ENCODE peak calls at places on chromosomes 1 and 21, in eight cellular contexts. One of them, this sample, is unnamed.

GRCh38 chr1:217029311-217030157 is 306.3 kb upstream of the ESRRG start:
- DNase-seq in astrocyte of the spinal cord: peak
- DNase-seq in lower leg skin: peak
- DNase-seq in GM10248: no peak
- DNase-seq in WTC11: no peak
- DNase-seq in lung: peak
- DNase-seq in mesothelial cell of epicardium: no peak
- DNase-seq in OCI-LY7: no peak
- DNase-seq in this sample: no peak

GRCh38 chr1:86773331-86774288 is 69.2 kb downstream of the SH3GLB1 start:
- DNase-seq in astrocyte of the spinal cord: no peak
- DNase-seq in mesothelial cell of epicardium: no peak
- DNase-seq in lower leg skin: no peak
- DNase-seq in GM10248: no peak
- DNase-seq in lung: no peak
- DNase-seq in OCI-LY7: peak
- DNase-seq in WTC11: no peak
- DNase-seq in this sample: no peak

GRCh38 chr1:46471885-46472502 is 17.6 kb upstream of the DMBX1 start:
- DNase-seq in OCI-LY7: no peak
- DNase-seq in GM10248: no peak
- DNase-seq in lower leg skin: no peak
- DNase-seq in mesothelial cell of epicardium: no peak
- DNase-seq in astrocyte of the spinal cord: no peak
- DNase-seq in lung: no peak
- DNase-seq in WTC11: no peak
- DNase-seq in this sample: no peak

GRCh38 chr1:6582370-6582769 is 2.6 kb downstream of the ZBTB48 start:
- DNase-seq in lung: no peak
- DNase-seq in astrocyte of the spinal cord: no peak
- DNase-seq in lower leg skin: no peak
- DNase-seq in WTC11: no peak
- DNase-seq in OCI-LY7: no peak
- DNase-seq in GM10248: no peak
- DNase-seq in mesothelial cell of epicardium: no peak
- DNase-seq in this sample: no peak

GRCh38 chr1:207918571-207918970 is 7.6 kb upstream of the CD34 start:
- DNase-seq in OCI-LY7: no peak
- DNase-seq in astrocyte of the spinal cord: no peak
- DNase-seq in GM10248: no peak
- DNase-seq in lower leg skin: no peak
- DNase-seq in WTC11: no peak
- DNase-seq in mesothelial cell of epicardium: no peak
- DNase-seq in lung: no peak
- DNase-seq in this sample: no peak

GRCh38 chr21:43195131-43196021 is 26.6 kb downstream of the CRYAA start:
- DNase-seq in lung: no peak
- DNase-seq in lower leg skin: peak
- DNase-seq in WTC11: peak
- DNase-seq in mesothelial cell of epicardium: no peak
- DNase-seq in astrocyte of the spinal cord: no peak
- DNase-seq in OCI-LY7: no peak
- DNase-seq in GM10248: no peak
- DNase-seq in this sample: no peak

GRCh38 chr1:183244466-183244865 is 58.4 kb downstream of the LAMC2 start:
- DNase-seq in mesothelial cell of epicardium: no peak
- DNase-seq in lung: peak
- DNase-seq in WTC11: no peak
- DNase-seq in lower leg skin: peak
- DNase-seq in GM10248: no peak
- DNase-seq in OCI-LY7: no peak
- DNase-seq in astrocyte of the spinal cord: no peak
- DNase-seq in this sample: peak

GRCh38 chr1:183281039-183281438 is 95.0 kb downstream of the LAMC2 start:
- DNase-seq in WTC11: no peak
- DNase-seq in lower leg skin: peak
- DNase-seq in astrocyte of the spinal cord: no peak
- DNase-seq in OCI-LY7: no peak
- DNase-seq in mesothelial cell of epicardium: no peak
- DNase-seq in lung: peak
- DNase-seq in GM10248: no peak
- DNase-seq in this sample: no peak

GRCh38 chr1:36157115-36157903 is 1.3 kb downstream of the MAP7D1 start:
- DNase-seq in astrocyte of the spinal cord: no peak
- DNase-seq in OCI-LY7: no peak
- DNase-seq in WTC11: no peak
- DNase-seq in lower leg skin: no peak
- DNase-seq in mesothelial cell of epicardium: no peak
- DNase-seq in GM10248: no peak
- DNase-seq in lung: peak
- DNase-seq in this sample: no peak

GRCh38 chr1:24481098-24481497 is 21.5 kb upstream of the RCAN3 start:
- DNase-seq in GM10248: peak
- DNase-seq in astrocyte of the spinal cord: no peak
- DNase-seq in lower leg skin: no peak
- DNase-seq in WTC11: no peak
- DNase-seq in lung: no peak
- DNase-seq in OCI-LY7: peak
- DNase-seq in mesothelial cell of epicardium: no peak
- DNase-seq in this sample: no peak

GRCh38 chr1:153921080-153921802 is 1.5 kb downstream of the GATAD2B start:
- DNase-seq in astrocyte of the spinal cord: no peak
- DNase-seq in lower leg skin: no peak
- DNase-seq in lung: no peak
- DNase-seq in WTC11: no peak
- DNase-seq in GM10248: no peak
- DNase-seq in OCI-LY7: no peak
- DNase-seq in mesothelial cell of epicardium: no peak
- DNase-seq in this sample: no peak

GRCh38 chr1:153921803-153922075 is 1.0 kb downstream of the GATAD2B start:
- DNase-seq in mesothelial cell of epicardium: no peak
- DNase-seq in OCI-LY7: peak
- DNase-seq in GM10248: no peak
- DNase-seq in WTC11: no peak
- DNase-seq in lower leg skin: no peak
- DNase-seq in astrocyte of the spinal cord: peak
- DNase-seq in lung: no peak
- DNase-seq in this sample: no peak

GRCh38 chr1:153922838-153923652 is at the start of gene GATAD2B:
- DNase-seq in mesothelial cell of epicardium: peak
- DNase-seq in GM10248: peak
- DNase-seq in lung: peak
- DNase-seq in WTC11: peak
- DNase-seq in lower leg skin: peak
- DNase-seq in astrocyte of the spinal cord: peak
- DNase-seq in OCI-LY7: peak
- DNase-seq in this sample: peak

GRCh38 chr1:153919879-153920852 is 2.6 kb downstream of the GATAD2B start:
- DNase-seq in lung: no peak
- DNase-seq in OCI-LY7: peak
- DNase-seq in GM10248: no peak
- DNase-seq in mesothelial cell of epicardium: no peak
- DNase-seq in lower leg skin: no peak
- DNase-seq in astrocyte of the spinal cord: peak
- DNase-seq in WTC11: no peak
- DNase-seq in this sample: no peak

DNA sequence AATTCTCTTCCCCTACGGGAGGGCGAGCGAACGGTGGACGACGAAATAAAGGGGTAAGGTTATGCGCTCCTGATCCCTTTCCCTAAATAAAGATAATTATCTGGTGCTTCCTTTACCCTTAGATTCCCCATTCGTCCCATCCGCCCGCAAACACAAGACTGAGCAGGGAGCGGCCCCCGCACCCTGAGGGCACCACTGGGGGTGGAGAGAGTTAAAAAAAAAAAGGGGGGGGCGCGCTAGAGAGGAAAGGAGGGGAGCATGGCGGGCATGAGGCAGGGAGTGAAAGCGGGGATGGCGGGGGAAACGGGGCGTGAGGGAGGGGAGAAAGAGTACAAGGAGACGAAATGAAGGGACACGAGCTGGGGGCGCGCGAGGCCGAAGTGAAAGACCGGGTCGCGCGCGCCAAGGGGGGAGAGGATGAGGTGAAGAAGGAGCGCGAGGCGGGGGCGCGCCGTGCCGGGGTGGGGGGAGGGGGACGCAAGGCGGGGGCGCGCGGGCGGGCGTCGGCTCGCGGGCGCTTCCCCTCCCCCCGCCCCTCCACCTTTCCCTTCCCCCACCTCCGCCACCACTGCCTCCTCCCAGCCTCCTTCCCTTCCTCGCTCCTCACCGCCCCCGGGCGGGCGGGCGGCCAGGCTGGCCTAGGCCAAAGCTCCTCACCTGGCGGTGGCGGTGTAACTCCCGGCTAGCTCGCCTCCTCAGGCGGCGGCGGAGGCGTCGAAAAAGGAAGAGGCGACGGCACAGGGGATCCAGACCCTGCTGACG is 515 bp downstream of the GATAD2B start:
- DNase-seq in GM10248: no peak
- DNase-seq in WTC11: peak
- DNase-seq in lower leg skin: no peak
- DNase-seq in lung: peak
- DNase-seq in mesothelial cell of epicardium: no peak
- DNase-seq in OCI-LY7: peak
- DNase-seq in astrocyte of the spinal cord: peak
- DNase-seq in this sample: no peak
- TF ChIP-seq CTCF in GM10248: peak
- TF ChIP-seq CTCF in WTC11: no peak
- TF ChIP-seq CTCF in lower leg skin: no peak
- TF ChIP-seq CTCF in lung: no peak
- TF ChIP-seq CTCF in mesothelial cell of epicardium: no peak
- TF ChIP-seq CTCF in OCI-LY7: peak
- TF ChIP-seq CTCF in astrocyte of the spinal cord: peak
- TF ChIP-seq CTCF in this sample: no peak

DNA sequence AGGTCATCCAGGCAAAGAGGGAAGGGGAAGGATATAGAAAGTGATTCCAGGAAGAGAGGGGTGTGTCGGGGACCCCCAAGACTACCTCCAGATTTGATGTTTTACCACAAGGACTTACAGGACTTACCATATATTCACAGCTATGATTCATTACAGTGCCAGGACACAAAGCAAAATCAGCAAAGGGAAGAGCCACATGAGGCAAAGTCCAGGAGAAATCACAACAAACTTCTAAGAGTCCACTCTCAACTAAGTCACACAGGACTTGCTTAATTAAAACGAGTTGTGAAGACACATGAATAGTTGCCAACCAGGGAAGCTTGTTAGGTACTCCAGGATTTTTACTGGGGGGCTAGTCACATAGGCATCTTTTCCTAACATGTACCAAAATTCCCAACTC is 217.3 kb downstream of the TTLL7 start:
- DNase-seq in mesothelial cell of epicardium: no peak
- DNase-seq in WTC11: no peak
- DNase-seq in lower leg skin: no peak
- DNase-seq in OCI-LY7: no peak
- DNase-seq in GM10248: no peak
- DNase-seq in astrocyte of the spinal cord: no peak
- DNase-seq in lung: no peak
- DNase-seq in this sample: no peak
- TF ChIP-seq CTCF in mesothelial cell of epicardium: no peak
- TF ChIP-seq CTCF in WTC11: no peak
- TF ChIP-seq CTCF in lower leg skin: no peak
- TF ChIP-seq CTCF in OCI-LY7: no peak
- TF ChIP-seq CTCF in GM10248: no peak
- TF ChIP-seq CTCF in astrocyte of the spinal cord: no peak
- TF ChIP-seq CTCF in lung: no peak
- TF ChIP-seq CTCF in this sample: no peak

GRCh38 chr1:33636209-33636608 is 163.8 kb downstream of the ZSCAN20 start:
- DNase-seq in astrocyte of the spinal cord: no peak
- DNase-seq in GM10248: no peak
- DNase-seq in lower leg skin: no peak
- DNase-seq in mesothelial cell of epicardium: no peak
- DNase-seq in lung: no peak
- DNase-seq in WTC11: no peak
- DNase-seq in OCI-LY7: no peak
- DNase-seq in this sample: no peak

GRCh38 chr1:33637846-33638440 is 165.5 kb downstream of the ZSCAN20 start:
- DNase-seq in lower leg skin: no peak
- DNase-seq in OCI-LY7: no peak
- DNase-seq in GM10248: no peak
- DNase-seq in lung: no peak
- DNase-seq in mesothelial cell of epicardium: no peak
- DNase-seq in astrocyte of the spinal cord: no peak
- DNase-seq in WTC11: no peak
- DNase-seq in this sample: no peak

GRCh38 chr1:33635336-33636012 is 163.0 kb downstream of the ZSCAN20 start:
- DNase-seq in OCI-LY7: no peak
- DNase-seq in lung: no peak
- DNase-seq in mesothelial cell of epicardium: no peak
- DNase-seq in GM10248: no peak
- DNase-seq in astrocyte of the spinal cord: no peak
- DNase-seq in lower leg skin: no peak
- DNase-seq in WTC11: peak
- DNase-seq in this sample: no peak

GRCh38 chr1:33640114-33640660 is 167.7 kb downstream of the ZSCAN20 start:
- DNase-seq in GM10248: no peak
- DNase-seq in mesothelial cell of epicardium: no peak
- DNase-seq in OCI-LY7: no peak
- DNase-seq in astrocyte of the spinal cord: no peak
- DNase-seq in lower leg skin: no peak
- DNase-seq in lung: no peak
- DNase-seq in WTC11: no peak
- DNase-seq in this sample: no peak

DNA sequence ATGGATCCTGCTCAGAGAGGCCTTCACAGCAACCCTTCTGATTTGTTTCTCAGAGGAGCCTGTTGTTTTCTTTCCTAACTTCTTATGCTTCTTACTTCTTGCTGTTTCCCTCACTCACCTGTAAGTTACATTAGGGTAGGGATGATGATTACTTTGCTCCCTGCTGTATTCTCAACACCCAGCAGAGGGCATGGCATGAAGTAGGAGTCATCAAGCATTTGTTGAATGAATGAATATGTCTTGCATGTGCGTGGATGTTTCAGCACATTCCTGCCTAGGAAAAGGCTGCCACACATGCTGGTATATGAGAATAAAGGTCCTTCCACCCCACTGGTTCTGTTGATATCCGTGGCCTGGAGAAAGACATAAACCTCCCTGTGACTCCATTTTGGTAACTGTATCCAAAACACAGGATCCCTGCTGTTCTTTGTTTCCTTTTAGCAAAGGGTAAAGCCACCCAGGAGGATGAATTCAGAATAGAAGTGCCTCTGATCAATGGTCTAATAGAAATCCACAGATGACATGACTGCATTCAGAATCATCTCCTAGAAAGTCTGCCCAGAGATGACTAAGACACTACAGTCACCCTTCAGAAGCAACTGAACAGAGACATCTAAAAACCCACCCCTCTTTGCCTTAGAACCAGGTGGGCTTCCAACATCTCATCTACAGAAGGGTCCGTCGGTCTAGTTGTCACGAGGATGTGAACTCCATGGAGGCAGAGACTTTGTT is 168.8 kb downstream of the ZSCAN20 start:
- DNase-seq in astrocyte of the spinal cord: peak
- DNase-seq in OCI-LY7: peak
- DNase-seq in lower leg skin: no peak
- DNase-seq in WTC11: peak
- DNase-seq in lung: no peak
- DNase-seq in mesothelial cell of epicardium: no peak
- DNase-seq in GM10248: no peak
- DNase-seq in this sample: no peak
- TF ChIP-seq CTCF in astrocyte of the spinal cord: peak
- TF ChIP-seq CTCF in OCI-LY7: peak
- TF ChIP-seq CTCF in lower leg skin: no peak
- TF ChIP-seq CTCF in WTC11: no peak
- TF ChIP-seq CTCF in lung: no peak
- TF ChIP-seq CTCF in mesothelial cell of epicardium: peak
- TF ChIP-seq CTCF in GM10248: no peak
- TF ChIP-seq CTCF in this sample: no peak

GRCh38 chr1:41023279-41023990 is 1.9 kb upstream of the SLFNL1 start:
- DNase-seq in lung: no peak
- DNase-seq in OCI-LY7: no peak
- DNase-seq in lower leg skin: no peak
- DNase-seq in GM10248: no peak
- DNase-seq in astrocyte of the spinal cord: no peak
- DNase-seq in WTC11: no peak
- DNase-seq in mesothelial cell of epicardium: no peak
- DNase-seq in this sample: no peak
- TF ChIP-seq CTCF in lung: no peak
- TF ChIP-seq CTCF in OCI-LY7: no peak
- TF ChIP-seq CTCF in lower leg skin: no peak
- TF ChIP-seq CTCF in GM10248: no peak
- TF ChIP-seq CTCF in astrocyte of the spinal cord: peak
- TF ChIP-seq CTCF in WTC11: no peak
- TF ChIP-seq CTCF in mesothelial cell of epicardium: no peak
- TF ChIP-seq CTCF in this sample: no peak